ENCODE peak calls at places on chromosomes 5 and 9, in ten cellular contexts. One of them, this sample, is unnamed.

GRCh38 chr5:151881626-151882225 is 42.9 kb downstream of the GLRA1 start:
- DNase-seq in left lung: no peak
- DNase-seq in iPS-NIHi11: peak
- DNase-seq in colonic mucosa: no peak
- DNase-seq in memory B cell: no peak
- DNase-seq in H9: no peak
- DNase-seq in HCEC 1CT: no peak
- DNase-seq in NB4: no peak
- DNase-seq in PC-3: no peak
- DNase-seq in stromal cell of bone marrow: no peak
- DNase-seq in this sample: no peak

GRCh38 chr9:3906437-3907213 is 380.8 kb upstream of the RFX3 start:
- DNase-seq in left lung: no peak
- DNase-seq in iPS-NIHi11: peak
- DNase-seq in colonic mucosa: no peak
- DNase-seq in memory B cell: no peak
- DNase-seq in H9: no peak
- DNase-seq in HCEC 1CT: peak
- DNase-seq in NB4: peak
- DNase-seq in PC-3: peak
- DNase-seq in stromal cell of bone marrow: peak
- DNase-seq in this sample: peak

GRCh38 chr5:57454896-57455295 is 27.7 kb downstream of the ACTBL2 start:
- DNase-seq in left lung: no peak
- DNase-seq in iPS-NIHi11: no peak
- DNase-seq in colonic mucosa: no peak
- DNase-seq in memory B cell: no peak
- DNase-seq in H9: no peak
- DNase-seq in HCEC 1CT: no peak
- DNase-seq in NB4: no peak
- DNase-seq in PC-3: no peak
- DNase-seq in stromal cell of bone marrow: no peak
- DNase-seq in this sample: no peak

GRCh38 chr5:127447822-127448221 is 69.6 kb upstream of the PRRC1 start:
- DNase-seq in left lung: no peak
- DNase-seq in iPS-NIHi11: no peak
- DNase-seq in colonic mucosa: no peak
- DNase-seq in memory B cell: no peak
- DNase-seq in H9: no peak
- DNase-seq in HCEC 1CT: peak
- DNase-seq in NB4: no peak
- DNase-seq in PC-3: no peak
- DNase-seq in stromal cell of bone marrow: peak
- DNase-seq in this sample: peak

GRCh38 chr5:55391707-55392106 is 83.9 kb downstream of the MTREX start:
- DNase-seq in left lung: no peak
- DNase-seq in iPS-NIHi11: no peak
- DNase-seq in colonic mucosa: no peak
- DNase-seq in memory B cell: no peak
- DNase-seq in H9: no peak
- DNase-seq in HCEC 1CT: no peak
- DNase-seq in NB4: no peak
- DNase-seq in PC-3: no peak
- DNase-seq in stromal cell of bone marrow: no peak
- DNase-seq in this sample: no peak

GRCh38 chr9:28547469-28547981 is 974.2 kb upstream of the C9orf72 start:
- DNase-seq in left lung: no peak
- DNase-seq in iPS-NIHi11: no peak
- DNase-seq in colonic mucosa: no peak
- DNase-seq in memory B cell: no peak
- DNase-seq in H9: no peak
- DNase-seq in HCEC 1CT: no peak
- DNase-seq in NB4: no peak
- DNase-seq in PC-3: peak
- DNase-seq in stromal cell of bone marrow: no peak
- DNase-seq in this sample: no peak

GRCh38 chr9:34519321-34520020 is 3.3 kb downstream of the ENHO start:
- DNase-seq in left lung: no peak
- DNase-seq in iPS-NIHi11: no peak
- DNase-seq in colonic mucosa: no peak
- DNase-seq in memory B cell: no peak
- DNase-seq in H9: no peak
- DNase-seq in HCEC 1CT: no peak
- DNase-seq in NB4: no peak
- DNase-seq in PC-3: no peak
- DNase-seq in stromal cell of bone marrow: no peak
- DNase-seq in this sample: no peak

GRCh38 chr5:16550316-16550952 is 66.4 kb downstream of the RETREG1 start:
- DNase-seq in left lung: no peak
- DNase-seq in iPS-NIHi11: peak
- DNase-seq in colonic mucosa: peak
- DNase-seq in memory B cell: peak
- DNase-seq in H9: peak
- DNase-seq in HCEC 1CT: peak
- DNase-seq in NB4: peak
- DNase-seq in PC-3: peak
- DNase-seq in stromal cell of bone marrow: no peak
- DNase-seq in this sample: peak

GRCh38 chr5:109701252-109701651 is 11.5 kb downstream of the MAN2A1 start:
- DNase-seq in left lung: no peak
- DNase-seq in iPS-NIHi11: no peak
- DNase-seq in colonic mucosa: no peak
- DNase-seq in memory B cell: no peak
- DNase-seq in H9: no peak
- DNase-seq in HCEC 1CT: peak
- DNase-seq in NB4: no peak
- DNase-seq in PC-3: peak
- DNase-seq in stromal cell of bone marrow: no peak
- DNase-seq in this sample: no peak

GRCh38 chr5:99000878-99001277 is 72.1 kb upstream of the CHD1 start:
- DNase-seq in left lung: no peak
- DNase-seq in iPS-NIHi11: no peak
- DNase-seq in colonic mucosa: no peak
- DNase-seq in memory B cell: no peak
- DNase-seq in H9: no peak
- DNase-seq in HCEC 1CT: peak
- DNase-seq in NB4: no peak
- DNase-seq in PC-3: peak
- DNase-seq in stromal cell of bone marrow: peak
- DNase-seq in this sample: no peak

GRCh38 chr9:133581553-133582343 is 27.4 kb downstream of the FAM163B start:
- DNase-seq in left lung: peak
- DNase-seq in iPS-NIHi11: no peak
- DNase-seq in colonic mucosa: no peak
- DNase-seq in memory B cell: no peak
- DNase-seq in H9: no peak
- DNase-seq in HCEC 1CT: no peak
- DNase-seq in NB4: no peak
- DNase-seq in PC-3: no peak
- DNase-seq in stromal cell of bone marrow: no peak
- DNase-seq in this sample: no peak

GRCh38 chr5:3389471-3390026 is 206.1 kb upstream of the IRX1 start:
- DNase-seq in left lung: no peak
- DNase-seq in iPS-NIHi11: no peak
- DNase-seq in colonic mucosa: no peak
- DNase-seq in memory B cell: no peak
- DNase-seq in H9: no peak
- DNase-seq in HCEC 1CT: no peak
- DNase-seq in NB4: no peak
- DNase-seq in PC-3: no peak
- DNase-seq in stromal cell of bone marrow: no peak
- DNase-seq in this sample: no peak

GRCh38 chr9:135622415-135623020 is 16.8 kb downstream of the GLT6D1 start:
- DNase-seq in left lung: no peak
- DNase-seq in iPS-NIHi11: no peak
- DNase-seq in colonic mucosa: no peak
- DNase-seq in memory B cell: no peak
- DNase-seq in H9: no peak
- DNase-seq in HCEC 1CT: no peak
- DNase-seq in NB4: no peak
- DNase-seq in PC-3: no peak
- DNase-seq in stromal cell of bone marrow: no peak
- DNase-seq in this sample: no peak

GRCh38 chr5:4862500-4862899 is 277.6 kb upstream of the ADAMTS16 start:
- DNase-seq in left lung: no peak
- DNase-seq in iPS-NIHi11: peak
- DNase-seq in colonic mucosa: no peak
- DNase-seq in memory B cell: no peak
- DNase-seq in H9: no peak
- DNase-seq in HCEC 1CT: peak
- DNase-seq in NB4: peak
- DNase-seq in PC-3: peak
- DNase-seq in stromal cell of bone marrow: peak
- DNase-seq in this sample: peak

This sample was measured in HT1080.